ENCODE peak calls at places on chromosomes 13 and 19, in eight cellular contexts. Q is foreskin fibroblast, Y is hepatocyte, G is left lung, L is Calu3, D is suprapubic skin, A is cardiac fibroblast, T is thoracic aorta. H is an unnamed sample.
A peak's percentile ranks its signal among the peaks of the same experiment; 100 is the strongest.

GRCh38 chr19:29841209-29841558 is 29.4 kb downstream of the CCNE1 start:
- DNase-seq in Q (peak; percentile 9), Y (no peak), G (no peak), L (no peak), D (no peak), A (no peak), T (no peak), H (no peak)

GRCh38 chr13:86403213-86403612 is 604.0 kb upstream of the SLITRK6 start:
- DNase-seq in Q (no peak), Y (no peak), G (no peak), L (no peak), D (no peak), A (no peak), T (no peak), H (no peak)

GRCh38 chr19:58059003-58059671 is at the start of gene ZNF135:
- DNase-seq in Q (peak; percentile 85), Y (peak; percentile 95), G (peak; percentile 87), L (no peak), D (peak; percentile 87), A (peak; percentile 82), T (peak; percentile 52), H (peak; percentile 57)

GRCh38 chr19:14505488-14506239 is 9.7 kb upstream of the GIPC1 start:
- DNase-seq in Q (peak; percentile 67), Y (peak; percentile 84), G (peak; percentile 95), L (peak; percentile 86), D (peak; percentile 78), A (peak; percentile 87), T (no peak), H (peak; percentile 89)

GRCh38 chr13:34145061-34145460 is 327.1 kb downstream of the RFC3 start:
- DNase-seq in Q (no peak), Y (no peak), G (no peak), L (no peak), D (no peak), A (no peak), T (no peak), H (no peak)

GRCh38 chr19:29779921-29780320 is 31.9 kb upstream of the CCNE1 start:
- DNase-seq in Q (no peak), Y (no peak), G (no peak), L (no peak), D (no peak), A (no peak), T (no peak), H (no peak)

GRCh38 chr13:102710261-102710679 is 15.4 kb upstream of the METTL21C start:
- DNase-seq in Q (peak; percentile 89), Y (no peak), G (no peak), L (no peak), D (no peak), A (peak; percentile 14), T (no peak), H (no peak)

GRCh38 chr13:98416408-98416807 is 160.5 kb downstream of the STK24 start:
- DNase-seq in Q (no peak), Y (peak; percentile 69), G (no peak), L (peak; percentile 15), D (no peak), A (no peak), T (no peak), H (no peak)

GRCh38 chr13:65470781-65471180 is 1759.4 kb downstream of the PCDH9 start:
- DNase-seq in Q (no peak), Y (no peak), G (no peak), L (no peak), D (no peak), A (peak; percentile 16), T (no peak), H (no peak)

GRCh38 chr19:18794692-18795091 is 3.6 kb upstream of the COMP start:
- DNase-seq in Q (no peak), Y (no peak), G (no peak), L (no peak), D (no peak), A (no peak), T (no peak), H (no peak)

GRCh38 chr19:15137777-15138176 is 30.6 kb downstream of the SYDE1 start:
- DNase-seq in Q (peak; percentile 52), Y (no peak), G (no peak), L (no peak), D (no peak), A (peak; percentile 56), T (no peak), H (no peak)

GRCh38 chr19:10408511-10409291 is 5.4 kb upstream of the CDC37 start:
- DNase-seq in Q (no peak), Y (no peak), G (peak; percentile 77), L (no peak), D (no peak), A (no peak), T (no peak), H (peak; percentile 70)

GRCh38 chr19:31386806-31387205 is 37.6 kb upstream of the TSHZ3 start:
- DNase-seq in Q (no peak), Y (no peak), G (no peak), L (no peak), D (no peak), A (no peak), T (no peak), H (no peak)

GRCh38 chr13:20193142-20193923 is 595 bp upstream of the GJB2 start:
- DNase-seq in Q (no peak), Y (no peak), G (peak; percentile 72), L (no peak), D (no peak), A (no peak), T (no peak), H (peak; percentile 47)

GRCh38 chr13:61406275-61406674 is 9.4 kb downstream of the PCDH20 start:
- DNase-seq in Q (no peak), Y (no peak), G (no peak), L (no peak), D (no peak), A (no peak), T (no peak), H (no peak)

GRCh38 chr13:113275387-113275786 is 21.7 kb upstream of the LAMP1 start:
- DNase-seq in Q (peak; percentile 70), Y (peak; percentile 71), G (no peak), L (peak; percentile 50), D (peak; percentile 46), A (peak; percentile 76), T (no peak), H (peak; percentile 40)
- TF ChIP-seq CTCF in Q (peak; percentile 71), Y (peak; percentile 65), G (peak; percentile 31), L (peak; percentile 21), D (peak; percentile 55), A (peak; percentile 61), T (peak; percentile 57), H (peak; percentile 32)

GRCh38 chr19:6022570-6023049 is 44.7 kb upstream of the RANBP3 start:
- DNase-seq in Q (no peak), Y (no peak), G (no peak), L (no peak), D (no peak), A (no peak), T (no peak), H (no peak)

GRCh38 chr19:6030214-6030507 is 52.2 kb upstream of the RANBP3 start:
- DNase-seq in Q (peak; percentile 70), Y (no peak), G (no peak), L (no peak), D (peak; percentile 5), A (peak; percentile 89), T (no peak), H (no peak)

GRCh38 chr19:6023085-6023682 is 45.2 kb upstream of the RANBP3 start:
- DNase-seq in Q (peak; percentile 63), Y (no peak), G (peak; percentile 61), L (no peak), D (no peak), A (peak; percentile 63), T (no peak), H (no peak)

GRCh38 chr19:6023936-6024335 is 46.0 kb upstream of the RANBP3 start:
- DNase-seq in Q (no peak), Y (no peak), G (peak; percentile 39), L (no peak), D (no peak), A (no peak), T (no peak), H (no peak)

DNA sequence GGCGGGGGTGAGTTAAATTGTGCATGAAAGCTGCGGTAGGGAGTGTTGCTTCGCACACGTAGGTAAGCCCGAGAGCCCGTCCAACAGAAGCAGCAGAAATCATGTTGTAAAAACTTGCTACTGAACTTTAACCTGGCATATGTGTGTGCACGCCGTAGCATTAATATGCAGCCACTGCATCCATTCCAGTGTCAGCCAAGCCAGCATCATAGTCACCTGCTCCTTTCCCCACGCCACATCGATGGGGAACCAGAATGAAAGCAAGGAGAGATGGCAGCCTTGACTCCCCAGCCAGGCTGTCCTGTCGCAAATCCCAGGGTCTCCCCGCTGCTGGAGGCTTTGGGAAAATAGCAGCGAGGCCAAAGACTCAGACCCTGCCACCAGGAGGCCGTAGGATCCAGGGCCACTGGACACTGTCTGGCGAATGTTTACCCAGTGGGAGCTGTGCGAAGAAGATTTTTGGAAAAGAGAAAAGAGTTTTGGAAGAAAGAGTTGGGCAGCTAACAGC is 48.5 kb upstream of the RANBP3 start:
- DNase-seq in Q (no peak), Y (no peak), G (no peak), L (no peak), D (peak; percentile 37), A (no peak), T (no peak), H (no peak)
- TF ChIP-seq CTCF in Q (no peak), Y (no peak), G (no peak), L (no peak), D (no peak), A (no peak), T (no peak), H (no peak)

DNA sequence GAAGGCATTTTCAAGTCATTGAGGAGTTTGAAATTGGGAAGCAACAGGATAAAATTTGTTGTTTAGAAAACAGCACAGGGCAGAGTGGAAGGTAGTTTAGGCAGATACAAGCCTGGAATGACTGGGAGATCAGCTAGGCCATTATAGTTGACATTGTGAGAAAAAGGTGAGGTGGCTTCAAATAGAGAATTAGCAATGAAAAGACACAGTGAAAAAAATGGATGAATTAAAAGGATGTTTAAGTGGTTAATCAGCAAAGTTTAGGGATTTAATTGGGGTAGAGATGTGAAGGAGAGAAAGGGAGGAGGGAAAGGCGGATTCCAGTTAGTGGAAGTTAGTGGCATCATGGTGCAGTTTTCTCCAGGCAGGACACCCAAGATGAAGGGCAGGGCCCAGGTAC is 570.5 kb upstream of the GPC6 start:
- DNase-seq in Q (no peak), Y (no peak), G (no peak), L (no peak), D (no peak), A (no peak), T (no peak), H (no peak)
- TF ChIP-seq CTCF in Q (no peak), Y (no peak), G (no peak), L (no peak), D (no peak), A (no peak), T (no peak), H (no peak)

GRCh38 chr13:44649834-44650233 is 73.7 kb upstream of the TSC22D1 start:
- DNase-seq in Q (no peak), Y (no peak), G (no peak), L (no peak), D (no peak), A (no peak), T (no peak), H (no peak)

GRCh38 chr13:44646044-44646443 is 69.9 kb upstream of the TSC22D1 start:
- DNase-seq in Q (no peak), Y (no peak), G (no peak), L (no peak), D (no peak), A (no peak), T (no peak), H (no peak)

GRCh38 chr13:44649118-44649455 is 73.0 kb upstream of the TSC22D1 start:
- DNase-seq in Q (no peak), Y (no peak), G (no peak), L (no peak), D (no peak), A (no peak), T (no peak), H (peak; percentile 29)

GRCh38 chr13:44651209-44651608 is 75.1 kb upstream of the TSC22D1 start:
- DNase-seq in Q (no peak), Y (no peak), G (no peak), L (no peak), D (no peak), A (peak; percentile 13), T (no peak), H (no peak)

GRCh38 chr13:44648392-44649117 is 72.4 kb upstream of the TSC22D1 start:
- DNase-seq in Q (peak; percentile 34), Y (peak; percentile 16), G (no peak), L (no peak), D (no peak), A (peak; percentile 55), T (no peak), H (peak; percentile 57)
- TF ChIP-seq CTCF in Q (peak; percentile 23), Y (peak; percentile 37), G (no peak), L (peak; percentile 23), D (no peak), A (peak; percentile 49), T (no peak), H (no peak)